ENCODE peak calls at places on chromosomes 6 and 20, in six cellular contexts. One of them, this sample, is unnamed.

GRCh38 chr20:10761232-10761631 is 87.4 kb upstream of the JAG1 start:
- DNase-seq in hypothalamus: no peak
- DNase-seq in GM06990: no peak
- DNase-seq in EL: peak
- DNase-seq in left lung: no peak
- DNase-seq in NCI-H187 treated with DMSO at 0.1 percent for 48 hours: no peak
- DNase-seq in this sample: no peak

GRCh38 chr6:41373919-41374617 is 38.7 kb downstream of the NCR2 start:
- DNase-seq in GM06990: peak
- DNase-seq in NCI-H187 treated with DMSO at 0.1 percent for 48 hours: no peak
- DNase-seq in hypothalamus: no peak
- DNase-seq in left lung: no peak
- DNase-seq in EL: peak
- DNase-seq in this sample: no peak

GRCh38 chr6:133187657-133188453 is 53.3 kb upstream of the EYA4 start:
- DNase-seq in EL: no peak
- DNase-seq in GM06990: no peak
- DNase-seq in left lung: no peak
- DNase-seq in NCI-H187 treated with DMSO at 0.1 percent for 48 hours: no peak
- DNase-seq in hypothalamus: no peak
- DNase-seq in this sample: no peak

GRCh38 chr20:1875762-1876161 is 19.4 kb upstream of the SIRPA start:
- DNase-seq in left lung: no peak
- DNase-seq in EL: no peak
- DNase-seq in GM06990: no peak
- DNase-seq in NCI-H187 treated with DMSO at 0.1 percent for 48 hours: no peak
- DNase-seq in hypothalamus: no peak
- DNase-seq in this sample: no peak

GRCh38 chr6:43862925-43863324 is 92.9 kb downstream of the VEGFA start:
- DNase-seq in hypothalamus: no peak
- DNase-seq in GM06990: no peak
- DNase-seq in left lung: no peak
- DNase-seq in NCI-H187 treated with DMSO at 0.1 percent for 48 hours: no peak
- DNase-seq in EL: no peak
- DNase-seq in this sample: no peak

GRCh38 chr6:33418690-33419291 is 884 bp upstream of the CUTA start:
- DNase-seq in EL: peak
- DNase-seq in NCI-H187 treated with DMSO at 0.1 percent for 48 hours: no peak
- DNase-seq in hypothalamus: no peak
- DNase-seq in GM06990: no peak
- DNase-seq in left lung: no peak
- DNase-seq in this sample: no peak

GRCh38 chr6:135935951-135936601 is 84.6 kb downstream of the PDE7B start:
- DNase-seq in hypothalamus: no peak
- DNase-seq in EL: peak
- DNase-seq in NCI-H187 treated with DMSO at 0.1 percent for 48 hours: no peak
- DNase-seq in GM06990: no peak
- DNase-seq in left lung: no peak
- DNase-seq in this sample: no peak

GRCh38 chr20:44858959-44859358 is 26.5 kb upstream of the YWHAB start:
- DNase-seq in GM06990: no peak
- DNase-seq in hypothalamus: no peak
- DNase-seq in EL: no peak
- DNase-seq in NCI-H187 treated with DMSO at 0.1 percent for 48 hours: no peak
- DNase-seq in left lung: no peak
- DNase-seq in this sample: no peak

GRCh38 chr6:57294829-57295228 is 22.6 kb upstream of the PRIM2 start:
- DNase-seq in hypothalamus: no peak
- DNase-seq in left lung: no peak
- DNase-seq in EL: no peak
- DNase-seq in GM06990: no peak
- DNase-seq in NCI-H187 treated with DMSO at 0.1 percent for 48 hours: no peak
- DNase-seq in this sample: no peak

GRCh38 chr20:11204926-11205768 is 531.3 kb upstream of the JAG1 start:
- DNase-seq in left lung: no peak
- DNase-seq in GM06990: no peak
- DNase-seq in EL: peak
- DNase-seq in hypothalamus: peak
- DNase-seq in NCI-H187 treated with DMSO at 0.1 percent for 48 hours: peak
- DNase-seq in this sample: no peak

GRCh38 chr6:5782783-5783567 is 223.8 kb downstream of the NRN1 start:
- DNase-seq in GM06990: no peak
- DNase-seq in hypothalamus: no peak
- DNase-seq in left lung: no peak
- DNase-seq in EL: no peak
- DNase-seq in NCI-H187 treated with DMSO at 0.1 percent for 48 hours: no peak
- DNase-seq in this sample: no peak

GRCh38 chr20:38343107-38343797 is 3.0 kb upstream of the LBP start:
- DNase-seq in EL: peak
- DNase-seq in GM06990: no peak
- DNase-seq in left lung: peak
- DNase-seq in hypothalamus: no peak
- DNase-seq in NCI-H187 treated with DMSO at 0.1 percent for 48 hours: no peak
- DNase-seq in this sample: no peak

GRCh38 chr6:27837636-27838512 is 74.3 kb downstream of the OR2B2 start:
- DNase-seq in EL: peak
- DNase-seq in NCI-H187 treated with DMSO at 0.1 percent for 48 hours: peak
- DNase-seq in left lung: peak
- DNase-seq in hypothalamus: peak
- DNase-seq in GM06990: peak
- DNase-seq in this sample: peak

GRCh38 chr20:10357061-10357708 is 76.8 kb downstream of the MKKS start:
- DNase-seq in NCI-H187 treated with DMSO at 0.1 percent for 48 hours: no peak
- DNase-seq in hypothalamus: no peak
- DNase-seq in EL: no peak
- DNase-seq in left lung: no peak
- DNase-seq in GM06990: no peak
- DNase-seq in this sample: no peak

GRCh38 chr6:40148882-40149573 is 214.8 kb upstream of the MOCS1 start:
- DNase-seq in NCI-H187 treated with DMSO at 0.1 percent for 48 hours: no peak
- DNase-seq in EL: no peak
- DNase-seq in GM06990: peak
- DNase-seq in left lung: no peak
- DNase-seq in hypothalamus: no peak
- DNase-seq in this sample: no peak

GRCh38 chr20:41221614-41222218 is 84.4 kb downstream of the PLCG1 start:
- DNase-seq in EL: no peak
- DNase-seq in NCI-H187 treated with DMSO at 0.1 percent for 48 hours: no peak
- DNase-seq in GM06990: no peak
- DNase-seq in hypothalamus: peak
- DNase-seq in left lung: no peak
- DNase-seq in this sample: no peak

GRCh38 chr6:167476844-167477595 is 152.1 kb downstream of the TTLL2 start:
- DNase-seq in NCI-H187 treated with DMSO at 0.1 percent for 48 hours: no peak
- DNase-seq in left lung: no peak
- DNase-seq in EL: no peak
- DNase-seq in hypothalamus: no peak
- DNase-seq in GM06990: no peak
- DNase-seq in this sample: no peak

GRCh38 chr6:169158182-169158573 is 95.5 kb downstream of the THBS2 start:
- DNase-seq in NCI-H187 treated with DMSO at 0.1 percent for 48 hours: no peak
- DNase-seq in EL: no peak
- DNase-seq in GM06990: no peak
- DNase-seq in left lung: peak
- DNase-seq in hypothalamus: no peak
- DNase-seq in this sample: no peak

GRCh38 chr6:5213851-5214507 is 46.8 kb downstream of the LYRM4 start:
- DNase-seq in left lung: no peak
- DNase-seq in hypothalamus: no peak
- DNase-seq in EL: peak
- DNase-seq in GM06990: no peak
- DNase-seq in NCI-H187 treated with DMSO at 0.1 percent for 48 hours: no peak
- DNase-seq in this sample: no peak

GRCh38 chr6:153084393-153084792 is 46.7 kb downstream of the RGS17 start:
- DNase-seq in NCI-H187 treated with DMSO at 0.1 percent for 48 hours: no peak
- DNase-seq in EL: peak
- DNase-seq in hypothalamus: no peak
- DNase-seq in GM06990: no peak
- DNase-seq in left lung: no peak
- DNase-seq in this sample: no peak

GRCh38 chr6:37433657-37434271 is 743 bp downstream of the CMTR1 start:
- DNase-seq in hypothalamus: no peak
- DNase-seq in EL: peak
- DNase-seq in GM06990: no peak
- DNase-seq in NCI-H187 treated with DMSO at 0.1 percent for 48 hours: no peak
- DNase-seq in left lung: peak
- DNase-seq in this sample: no peak

GRCh38 chr6:107114872-107115694 is at the start of gene BEND3:
- DNase-seq in NCI-H187 treated with DMSO at 0.1 percent for 48 hours: no peak
- DNase-seq in GM06990: peak
- DNase-seq in EL: peak
- DNase-seq in hypothalamus: peak
- DNase-seq in left lung: peak
- DNase-seq in this sample: no peak

GRCh38 chr6:169571123-169571962 is 130.5 kb downstream of the WDR27 start:
- DNase-seq in hypothalamus: no peak
- DNase-seq in left lung: no peak
- DNase-seq in GM06990: no peak
- DNase-seq in EL: peak
- DNase-seq in NCI-H187 treated with DMSO at 0.1 percent for 48 hours: no peak
- DNase-seq in this sample: no peak

GRCh38 chr6:240151-240550 is 52.1 kb upstream of the DUSP22 start:
- DNase-seq in left lung: no peak
- DNase-seq in NCI-H187 treated with DMSO at 0.1 percent for 48 hours: no peak
- DNase-seq in hypothalamus: no peak
- DNase-seq in GM06990: no peak
- DNase-seq in EL: no peak
- DNase-seq in this sample: no peak

GRCh38 chr20:52422574-52423463 is 231.2 kb upstream of the ZFP64 start:
- DNase-seq in NCI-H187 treated with DMSO at 0.1 percent for 48 hours: no peak
- DNase-seq in hypothalamus: no peak
- DNase-seq in left lung: no peak
- DNase-seq in EL: peak
- DNase-seq in GM06990: no peak
- DNase-seq in this sample: no peak

GRCh38 chr6:36387440-36388303 is at the start of gene ETV7:
- DNase-seq in NCI-H187 treated with DMSO at 0.1 percent for 48 hours: no peak
- DNase-seq in EL: peak
- DNase-seq in left lung: peak
- DNase-seq in GM06990: peak
- DNase-seq in hypothalamus: no peak
- DNase-seq in this sample: no peak

GRCh38 chr6:85662251-85662650 is 19.6 kb upstream of the SYNCRIP start:
- DNase-seq in EL: peak
- DNase-seq in left lung: no peak
- DNase-seq in hypothalamus: no peak
- DNase-seq in NCI-H187 treated with DMSO at 0.1 percent for 48 hours: no peak
- DNase-seq in GM06990: no peak
- DNase-seq in this sample: no peak

GRCh38 chr6:156718647-156719394 is 58.4 kb upstream of the ARID1B start:
- DNase-seq in GM06990: no peak
- DNase-seq in NCI-H187 treated with DMSO at 0.1 percent for 48 hours: no peak
- DNase-seq in hypothalamus: no peak
- DNase-seq in left lung: no peak
- DNase-seq in EL: peak
- DNase-seq in this sample: no peak

GRCh38 chr6:328924-329323 is 36.6 kb downstream of the DUSP22 start:
- DNase-seq in EL: no peak
- DNase-seq in left lung: no peak
- DNase-seq in NCI-H187 treated with DMSO at 0.1 percent for 48 hours: no peak
- DNase-seq in GM06990: no peak
- DNase-seq in hypothalamus: no peak
- DNase-seq in this sample: no peak

GRCh38 chr20:3705491-3705969 is 6.9 kb downstream of the SIGLEC1 start:
- DNase-seq in NCI-H187 treated with DMSO at 0.1 percent for 48 hours: no peak
- DNase-seq in hypothalamus: no peak
- DNase-seq in EL: no peak
- DNase-seq in left lung: no peak
- DNase-seq in GM06990: no peak
- DNase-seq in this sample: no peak

This sample was measured in NCI-H2107.